ENCODE peak calls at places on chromosomes 5 and 9, in eight cellular contexts. T is heart left ventricle, Y is heart right ventricle, I is AG04450, L is pancreas, R is AG10803, W is foreskin keratinocyte, D is astrocyte of the cerebellum. K is an unnamed sample.

GRCh38 chr5:15752886-15753285 is 252.9 kb downstream of the FBXL7 start:
- DNase-seq in R (peak; percentile 52), T (peak; percentile 77), W (no peak), L (no peak), I (no peak), D (no peak), Y (peak; percentile 75), K (no peak)

GRCh38 chr9:27125030-27125429 is 16.0 kb downstream of the TEK start:
- DNase-seq in D (peak; percentile 86), R (peak; percentile 95), W (peak; percentile 99), I (peak; percentile 98), T (peak; percentile 72), Y (peak; percentile 49), L (no peak), K (peak; percentile 80)

GRCh38 chr5:9716838-9717281 is 86.7 kb upstream of the TAS2R1 start:
- DNase-seq in Y (no peak), W (peak; percentile 97), D (no peak), L (no peak), T (no peak), R (peak; percentile 71), I (peak; percentile 77), K (no peak)

GRCh38 chr5:160293386-160293785 is 19.0 kb downstream of the CCNJL start:
- DNase-seq in T (no peak), W (peak; percentile 73), I (no peak), Y (no peak), R (no peak), D (no peak), L (no peak), K (no peak)

GRCh38 chr9:113488490-113488889 is 25.0 kb downstream of the RGS3 start:
- DNase-seq in D (no peak), L (no peak), W (no peak), T (peak; percentile 73), I (no peak), R (peak; percentile 25), Y (peak; percentile 33), K (no peak)

GRCh38 chr5:149605354-149605997 is 24.2 kb downstream of the ARHGEF37 start:
- DNase-seq in T (no peak), I (no peak), D (no peak), L (no peak), Y (no peak), W (peak; percentile 34), R (no peak), K (no peak)

GRCh38 chr9:94741856-94742255 is 15.4 kb downstream of the AOPEP start:
- DNase-seq in D (no peak), I (no peak), T (no peak), Y (no peak), W (no peak), R (no peak), L (no peak), K (no peak)

GRCh38 chr9:6667633-6668280 is 22.2 kb upstream of the GLDC start:
- DNase-seq in Y (no peak), W (peak; percentile 19), L (no peak), T (no peak), I (no peak), D (no peak), R (peak; percentile 25), K (no peak)

GRCh38 chr9:32177389-32177788 is 207.1 kb upstream of the ACO1 start:
- DNase-seq in L (no peak), W (no peak), I (no peak), Y (no peak), R (no peak), D (no peak), T (no peak), K (no peak)

GRCh38 chr5:36842087-36842486 is 34.5 kb upstream of the NIPBL start:
- DNase-seq in Y (no peak), L (no peak), T (no peak), R (no peak), I (no peak), D (no peak), W (no peak), K (no peak)

GRCh38 chr9:111891910-111892499 is 4.6 kb upstream of the UGCG start:
- DNase-seq in W (no peak), D (no peak), T (no peak), Y (no peak), L (no peak), I (no peak), R (no peak), K (no peak)

GRCh38 chr5:141362719-141363118 is 1.2 kb upstream of the PCDHGA5 start:
- DNase-seq in R (no peak), Y (no peak), I (no peak), T (no peak), L (no peak), D (no peak), W (no peak), K (no peak)

GRCh38 chr5:141360685-141361084 is 891 bp downstream of the PCDHGB2 start:
- DNase-seq in T (no peak), L (no peak), D (no peak), R (no peak), I (no peak), Y (no peak), W (no peak), K (no peak)

GRCh38 chr5:141359790-141360426 is at the start of gene PCDHGB2:
- DNase-seq in T (no peak), D (no peak), Y (no peak), L (no peak), R (peak; percentile 55), I (no peak), W (no peak), K (no peak)

GRCh38 chr5:141366016-141366896 is 2.3 kb downstream of the PCDHGA5 start:
- DNase-seq in T (no peak), R (no peak), L (no peak), D (no peak), W (no peak), I (no peak), Y (no peak), K (no peak)

DNA sequence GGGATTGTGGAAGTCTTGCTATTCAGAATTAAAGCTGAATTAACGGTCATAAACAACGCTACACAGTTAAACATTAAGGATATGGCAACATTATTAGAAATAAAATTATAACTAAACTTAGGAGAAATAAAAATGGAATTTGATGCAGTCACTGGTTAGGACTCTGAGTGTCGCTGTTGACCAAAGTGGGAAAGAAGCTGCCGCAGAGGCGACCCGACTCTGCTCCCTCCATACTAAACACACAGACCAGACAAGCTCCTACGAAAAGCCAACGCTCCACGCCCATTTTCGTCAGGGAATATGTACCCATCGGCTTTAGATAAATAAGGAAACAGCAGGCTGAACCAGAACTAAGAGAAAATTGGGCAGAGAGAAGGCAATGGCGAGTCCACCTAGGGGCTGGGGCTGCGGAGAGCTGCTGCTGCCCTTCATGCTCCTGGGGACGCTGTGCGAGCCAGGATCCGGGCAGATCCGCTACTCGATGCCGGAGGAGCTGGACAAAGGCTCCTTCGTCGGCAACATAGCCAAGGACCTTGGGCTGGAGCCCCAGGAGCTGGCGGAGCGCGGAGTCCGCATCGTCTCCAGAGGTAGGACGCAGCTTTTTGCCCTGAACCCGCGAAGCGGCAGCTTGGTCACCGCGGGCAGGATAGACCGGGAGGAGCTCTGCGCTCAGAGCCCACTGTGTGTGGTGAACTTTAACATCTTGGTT is at the start of gene PCDHGA5:
- DNase-seq in Y (no peak), W (no peak), T (no peak), D (no peak), R (peak; percentile 26), L (no peak), I (no peak), K (no peak)
- TF ChIP-seq CTCF in Y (no peak), W (peak; percentile 23), T (no peak), D (peak; percentile 12), R (peak; percentile 36), L (no peak), I (peak; percentile 10), K (no peak)

GRCh38 chr5:112685929-112686328 is 51.8 kb upstream of the APC start:
- DNase-seq in Y (no peak), L (no peak), W (no peak), I (no peak), R (peak; percentile 85), D (no peak), T (no peak), K (no peak)

GRCh38 chr5:112684737-112685136 is 52.9 kb upstream of the APC start:
- DNase-seq in D (no peak), R (peak; percentile 95), T (peak; percentile 40), L (no peak), I (no peak), Y (peak; percentile 11), W (peak; percentile 87), K (no peak)

GRCh38 chr5:112684121-112684520 is 53.6 kb upstream of the APC start:
- DNase-seq in I (no peak), T (no peak), R (no peak), Y (no peak), L (no peak), W (no peak), D (no peak), K (no peak)

GRCh38 chr5:112686675-112687074 is 51.0 kb upstream of the APC start:
- DNase-seq in T (no peak), Y (no peak), W (no peak), D (no peak), L (no peak), I (no peak), R (no peak), K (no peak)

GRCh38 chr5:112685386-112685785 is 52.3 kb upstream of the APC start:
- DNase-seq in I (no peak), D (no peak), R (peak; percentile 51), T (no peak), Y (no peak), L (no peak), W (no peak), K (no peak)
- TF ChIP-seq CTCF in I (no peak), D (no peak), R (no peak), T (no peak), Y (no peak), L (no peak), W (no peak), K (no peak)

GRCh38 chr9:133238272-133238850 is 29.3 kb upstream of the OBP2B start:
- DNase-seq in W (peak; percentile 15), I (no peak), Y (peak; percentile 93), L (peak; percentile 84), D (no peak), T (peak; percentile 93), R (peak; percentile 25), K (no peak)

GRCh38 chr9:133236291-133237071 is 27.4 kb upstream of the OBP2B start:
- DNase-seq in W (no peak), T (no peak), D (no peak), R (no peak), L (peak; percentile 75), Y (no peak), I (no peak), K (no peak)

GRCh38 chr9:133237271-133237731 is 28.3 kb upstream of the OBP2B start:
- DNase-seq in Y (no peak), I (no peak), T (peak; percentile 53), W (peak; percentile 43), R (peak; percentile 43), D (no peak), L (no peak), K (no peak)

GRCh38 chr9:133239533-133240090 is 30.6 kb upstream of the OBP2B start:
- DNase-seq in L (no peak), I (no peak), W (no peak), D (no peak), T (no peak), R (no peak), Y (no peak), K (no peak)

GRCh38 chr9:133238851-133239532 is 29.9 kb upstream of the OBP2B start:
- DNase-seq in W (peak; percentile 57), R (peak; percentile 51), I (no peak), Y (peak; percentile 70), D (no peak), T (peak; percentile 66), L (peak; percentile 86), K (no peak)
- TF ChIP-seq CTCF in W (peak; percentile 90), R (peak; percentile 56), I (peak; percentile 42), Y (peak; percentile 73), D (peak; percentile 47), T (peak; percentile 78), L (peak; percentile 55), K (peak; percentile 46)

GRCh38 chr9:72471096-72471495 is 50.3 kb upstream of the TMC1 start:
- DNase-seq in I (no peak), T (no peak), R (no peak), Y (no peak), D (no peak), W (no peak), L (no peak), K (no peak)
- TF ChIP-seq CTCF in I (no peak), T (no peak), R (no peak), Y (no peak), D (no peak), W (no peak), L (no peak), K (no peak)